ENCODE peak calls at places on chromosomes 13 and 19, in six cellular contexts. M, E, H, Z, X and F are unnamed samples.

GRCh38 chr19:49916839-49917733 is 11.9 kb upstream of the ATF5 start:
- ATAC-seq in M (no peak), E (no peak), H (peak), Z (no peak), X (peak), F (peak)

GRCh38 chr19:5083547-5083965 is 114.6 kb downstream of the KDM4B start:
- ATAC-seq in M (no peak), E (no peak), H (peak), Z (no peak), X (no peak), F (no peak)

GRCh38 chr13:77351326-77351725 is 24.4 kb upstream of the MYCBP2 start:
- ATAC-seq in M (no peak), E (no peak), H (peak), Z (no peak), X (peak), F (no peak)

GRCh38 chr13:50080158-50080855 is 65.1 kb downstream of the KCNRG start:
- ATAC-seq in M (peak), E (peak), H (no peak), Z (no peak), X (no peak), F (no peak)

GRCh38 chr13:110396913-110397379 is 89.9 kb downstream of the COL4A2 start:
- ATAC-seq in M (no peak), E (no peak), H (peak), Z (no peak), X (peak), F (no peak)

GRCh38 chr13:25771641-25772478 is 280.0 kb downstream of the SHISA2 start:
- ATAC-seq in M (no peak), E (no peak), H (no peak), Z (no peak), X (no peak), F (no peak)

GRCh38 chr19:17113127-17113785 is 37.7 kb downstream of the MYO9B start:
- ATAC-seq in M (no peak), E (no peak), H (peak), Z (no peak), X (peak), F (no peak)

GRCh38 chr19:32677657-32678056 is 2.0 kb downstream of the RGS9BP start:
- ATAC-seq in M (no peak), E (no peak), H (no peak), Z (no peak), X (no peak), F (no peak)

GRCh38 chr19:34904846-34905527 is 21.7 kb upstream of the ZNF30 start:
- ATAC-seq in M (no peak), E (no peak), H (peak), Z (no peak), X (no peak), F (no peak)

GRCh38 chr13:64223016-64223415 is 2807.4 kb upstream of the PCDH20 start:
- ATAC-seq in M (no peak), E (no peak), H (no peak), Z (no peak), X (no peak), F (no peak)

GRCh38 chr19:5002143-5002542 is 33.2 kb downstream of the KDM4B start:
- ATAC-seq in M (no peak), E (no peak), H (no peak), Z (no peak), X (no peak), F (no peak)

GRCh38 chr13:112959701-112960542 is 9.1 kb upstream of the MCF2L start:
- ATAC-seq in M (no peak), E (no peak), H (no peak), Z (no peak), X (no peak), F (no peak)

GRCh38 chr13:110444226-110444653 is 117.3 kb downstream of the RAB20 start:
- ATAC-seq in M (no peak), E (no peak), H (peak), Z (no peak), X (no peak), F (peak)

GRCh38 chr13:42808572-42808971 is 27.2 kb downstream of the FAM216B start:
- ATAC-seq in M (no peak), E (no peak), H (no peak), Z (no peak), X (no peak), F (no peak)

GRCh38 chr13:31485183-31485582 is 254.1 kb upstream of the RXFP2 start:
- ATAC-seq in M (no peak), E (no peak), H (peak), Z (no peak), X (no peak), F (no peak)

GRCh38 chr13:80131204-80131603 is 209.7 kb downstream of the SPRY2 start:
- ATAC-seq in M (no peak), E (no peak), H (peak), Z (no peak), X (peak), F (no peak)

GRCh38 chr13:32254916-32255743 is 60.0 kb downstream of the ZAR1L start:
- ATAC-seq in M (no peak), E (no peak), H (no peak), Z (no peak), X (peak), F (no peak)

GRCh38 chr19:4580021-4580901 is 20.8 kb upstream of the SEMA6B start:
- ATAC-seq in M (no peak), E (no peak), H (no peak), Z (no peak), X (no peak), F (no peak)

GRCh38 chr19:932647-933552 is 7.1 kb downstream of the ARID3A start:
- ATAC-seq in M (peak), E (peak), H (peak), Z (peak), X (peak), F (peak)

GRCh38 chr13:60411983-60412382 is 15.0 kb downstream of the TDRD3 start:
- ATAC-seq in M (no peak), E (no peak), H (no peak), Z (no peak), X (no peak), F (no peak)

GRCh38 chr19:38565686-38566105 is 52.1 kb downstream of the MAP4K1 start:
- ATAC-seq in M (no peak), E (no peak), H (no peak), Z (no peak), X (no peak), F (peak)

GRCh38 chr13:106515635-106516254 is 19.7 kb downstream of the EFNB2 start:
- ATAC-seq in M (no peak), E (no peak), H (no peak), Z (no peak), X (peak), F (no peak)

GRCh38 chr13:91399189-91400093 is 1.0 kb downstream of the GPC5 start:
- ATAC-seq in M (no peak), E (no peak), H (peak), Z (no peak), X (peak), F (peak)

GRCh38 chr13:48316826-48317510 is 13.4 kb downstream of the RB1 start:
- ATAC-seq in M (no peak), E (no peak), H (no peak), Z (no peak), X (peak), F (peak)

GRCh38 chr13:72536668-72537399 is 190.6 kb downstream of the MZT1 start:
- ATAC-seq in M (no peak), E (no peak), H (no peak), Z (no peak), X (no peak), F (no peak)

GRCh38 chr19:41552558-41552957 is 23.4 kb upstream of the CEACAM21 start:
- ATAC-seq in M (peak), E (peak), H (no peak), Z (peak), X (no peak), F (peak)

GRCh38 chr19:31675187-31675913 is 326.1 kb upstream of the TSHZ3 start:
- ATAC-seq in M (no peak), E (no peak), H (no peak), Z (no peak), X (no peak), F (no peak)

GRCh38 chr13:96503481-96503880 is 413.6 kb downstream of the HS6ST3 start:
- ATAC-seq in M (no peak), E (no peak), H (no peak), Z (no peak), X (no peak), F (no peak)

GRCh38 chr19:46481947-46482346 is 10.6 kb upstream of the PNMA8A start:
- ATAC-seq in M (no peak), E (no peak), H (peak), Z (no peak), X (no peak), F (no peak)

GRCh38 chr13:96860829-96861228 is 133.4 kb downstream of the OXGR1 start:
- ATAC-seq in M (no peak), E (no peak), H (peak), Z (no peak), X (no peak), F (no peak)

GRCh38 chr19:28386080-28386869 is 826.7 kb downstream of the UQCRFS1 start:
- ATAC-seq in M (no peak), E (no peak), H (no peak), Z (peak), X (no peak), F (peak)